ENCODE peak calls at places on chromosome 11, in four cellular contexts. D is H9; J is CD8-positive, alpha-beta T cell; C is GM12864. U is an unnamed sample.

GRCh38 chr11:61195710-61196109 is 7.6 kb upstream of the PGA3 start:
- DNase-seq in D (no peak), J (no peak), C (no peak), U (no peak)

GRCh38 chr11:120527111-120527748 is 15.7 kb downstream of the GRIK4 start:
- DNase-seq in D (peak), J (no peak), C (no peak), U (no peak)

GRCh38 chr11:17547051-17547577 is at the start of gene OTOG:
- DNase-seq in D (peak), J (no peak), C (no peak), U (no peak)

GRCh38 chr11:93591247-93591898 is 48.2 kb upstream of the SMCO4 start:
- DNase-seq in D (no peak), J (no peak), C (peak), U (peak)

GRCh38 chr11:123569387-123569786 is 85.0 kb downstream of the SCN3B start:
- DNase-seq in D (no peak), J (no peak), C (no peak), U (no peak)

GRCh38 chr11:69388661-69389060 is 92.8 kb upstream of the LINC01488 start:
- DNase-seq in D (no peak), J (no peak), C (no peak), U (no peak)

GRCh38 chr11:27242591-27242990 is 120.4 kb downstream of the CCDC34 start:
- DNase-seq in D (no peak), J (no peak), C (no peak), U (peak)

GRCh38 chr11:25711008-25711407 is 620.9 kb upstream of the ANO3 start:
- DNase-seq in D (no peak), J (no peak), C (no peak), U (no peak)

GRCh38 chr11:87061766-87062165 is 24.0 kb downstream of the TMEM135 start:
- DNase-seq in D (no peak), J (no peak), C (no peak), U (no peak)

GRCh38 chr11:108703916-108704315 is 39.0 kb downstream of the DDX10 start:
- DNase-seq in D (no peak), J (no peak), C (no peak), U (no peak)

GRCh38 chr11:34787899-34788298 is 128.3 kb downstream of the APIP start:
- DNase-seq in D (no peak), J (no peak), C (no peak), U (no peak)

GRCh38 chr11:59174664-59175033 is 2.7 kb downstream of the DTX4 start:
- DNase-seq in D (no peak), J (no peak), C (no peak), U (no peak)

GRCh38 chr11:59283825-59284772 is 71.4 kb upstream of the MPEG1 start:
- DNase-seq in D (peak), J (peak), C (peak), U (peak)

GRCh38 chr11:118114266-118114665 is 27.5 kb upstream of the SMIM35 start:
- DNase-seq in D (no peak), J (no peak), C (no peak), U (no peak)

GRCh38 chr11:14148653-14149273 is 186.2 kb downstream of the SPON1 start:
- DNase-seq in D (no peak), J (no peak), C (no peak), U (peak)

GRCh38 chr11:33064033-33064825 is 24.9 kb downstream of the TCP11L1 start:
- DNase-seq in D (no peak), J (no peak), C (no peak), U (no peak)

GRCh38 chr11:45266693-45267451 is 19.3 kb downstream of the SYT13 start:
- DNase-seq in D (peak), J (no peak), C (no peak), U (no peak)

GRCh38 chr11:11772865-11773515 is 68.8 kb upstream of the USP47 start:
- DNase-seq in D (no peak), J (no peak), C (no peak), U (no peak)

GRCh38 chr11:12430351-12430750 is 53.0 kb downstream of the PARVA start:
- DNase-seq in D (no peak), J (no peak), C (no peak), U (no peak)

GRCh38 chr11:10327254-10327653 is 22.4 kb downstream of the ADM start:
- DNase-seq in D (no peak), J (no peak), C (no peak), U (peak)

GRCh38 chr11:67262731-67263675 is 3.3 kb upstream of the GRK2 start:
- DNase-seq in D (peak), J (peak), C (no peak), U (peak)

GRCh38 chr11:16605440-16605970 is 132.9 kb upstream of the C11orf58 start:
- DNase-seq in D (peak), J (no peak), C (no peak), U (peak)

GRCh38 chr11:116948375-116948774 is 111.0 kb upstream of the APOA1 start:
- DNase-seq in D (no peak), J (no peak), C (no peak), U (peak)

GRCh38 chr11:78062671-78063070 is 990 bp upstream of the THRSP start:
- DNase-seq in D (no peak), J (no peak), C (no peak), U (no peak)

GRCh38 chr11:121538054-121538453 is 85.3 kb upstream of the SORL1-AS1 start:
- DNase-seq in D (no peak), J (no peak), C (peak), U (no peak)

GRCh38 chr11:78825531-78825930 is 250.9 kb upstream of the NARS2 start:
- DNase-seq in D (no peak), J (no peak), C (no peak), U (no peak)

GRCh38 chr11:126339073-126339865 is 16.2 kb upstream of the ST3GAL4 start:
- DNase-seq in D (no peak), J (no peak), C (no peak), U (no peak)

GRCh38 chr11:61077936-61078335 is 24.4 kb upstream of the CD5 start:
- DNase-seq in D (no peak), J (no peak), C (no peak), U (no peak)

GRCh38 chr11:61270354-61271070 is 24.6 kb downstream of the VWCE start:
- DNase-seq in D (no peak), J (no peak), C (no peak), U (no peak)

GRCh38 chr11:85257837-85258236 is 369.3 kb downstream of the DLG2 start:
- DNase-seq in D (no peak), J (no peak), C (no peak), U (no peak)

GRCh38 chr11:13292970-13293369 is 15.4 kb downstream of the BMAL1 start:
- DNase-seq in D (no peak), J (no peak), C (no peak), U (no peak)

GRCh38 chr11:57315491-57315890 is 9.3 kb downstream of the TNKS1BP1 start:
- DNase-seq in D (peak), J (no peak), C (no peak), U (peak)

GRCh38 chr11:8102965-8103364 is 22.0 kb downstream of the TUB start:
- DNase-seq in D (no peak), J (no peak), C (no peak), U (no peak)

GRCh38 chr11:69089258-69089657 is 40.5 kb downstream of the TPCN2 start:
- DNase-seq in D (no peak), J (no peak), C (no peak), U (peak)

GRCh38 chr11:65298131-65298535 is 16.5 kb upstream of the CDC42EP2 start:
- DNase-seq in D (no peak), J (no peak), C (no peak), U (peak)

GRCh38 chr11:61626580-61627380 is 45.9 kb upstream of the SYT7 start:
- DNase-seq in D (peak), J (no peak), C (no peak), U (peak)

GRCh38 chr11:66489636-66490035 is 9.4 kb downstream of the DPP3 start:
- DNase-seq in D (no peak), J (no peak), C (no peak), U (no peak)

GRCh38 chr11:100759856-100760255 is 72.8 kb downstream of the ARHGAP42 start:
- DNase-seq in D (no peak), J (no peak), C (no peak), U (no peak)

GRCh38 chr11:1503708-1504104 is 17.1 kb upstream of the MOB2 start:
- DNase-seq in D (no peak), J (no peak), C (no peak), U (no peak)

DNA sequence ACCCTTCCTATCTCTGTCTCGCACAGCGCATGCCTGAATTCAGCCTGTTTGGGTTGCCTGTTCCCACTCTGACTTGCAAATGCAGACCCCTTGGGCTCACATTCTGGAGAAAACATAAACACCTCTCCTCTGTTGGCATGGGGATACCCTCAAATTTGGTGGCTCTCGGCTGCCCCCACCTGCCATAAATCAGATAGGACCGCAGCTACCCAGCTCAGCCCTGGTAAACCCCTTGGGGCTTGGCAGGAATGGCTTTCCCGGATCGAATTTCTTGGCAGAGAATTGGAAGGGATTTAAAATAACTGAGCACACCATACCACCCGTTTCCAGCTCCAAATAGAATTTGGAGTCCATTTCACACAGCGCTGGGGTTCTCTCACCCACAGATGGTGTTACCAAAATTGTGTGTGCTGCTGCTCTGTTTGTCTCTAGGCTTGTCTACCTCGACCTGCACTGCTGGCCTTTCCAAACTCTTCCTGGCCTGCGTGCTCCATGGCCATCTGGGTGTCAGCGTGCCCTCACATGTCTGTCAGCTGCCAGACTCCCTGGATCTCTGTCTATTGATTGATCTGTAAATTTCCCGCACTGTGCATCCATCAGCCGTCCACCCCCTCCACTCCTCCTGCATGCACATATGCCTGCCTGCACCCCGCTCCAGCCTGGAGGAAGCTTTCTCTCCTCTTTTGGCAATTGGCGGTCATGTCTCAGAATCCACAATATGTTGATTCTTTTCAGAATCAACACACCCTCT is 134.0 kb downstream of the NTM start:
- DNase-seq in D (peak), J (no peak), C (no peak), U (no peak)
- TF ChIP-seq CTCF in D (peak), J (no peak), C (peak), U (peak)

DNA sequence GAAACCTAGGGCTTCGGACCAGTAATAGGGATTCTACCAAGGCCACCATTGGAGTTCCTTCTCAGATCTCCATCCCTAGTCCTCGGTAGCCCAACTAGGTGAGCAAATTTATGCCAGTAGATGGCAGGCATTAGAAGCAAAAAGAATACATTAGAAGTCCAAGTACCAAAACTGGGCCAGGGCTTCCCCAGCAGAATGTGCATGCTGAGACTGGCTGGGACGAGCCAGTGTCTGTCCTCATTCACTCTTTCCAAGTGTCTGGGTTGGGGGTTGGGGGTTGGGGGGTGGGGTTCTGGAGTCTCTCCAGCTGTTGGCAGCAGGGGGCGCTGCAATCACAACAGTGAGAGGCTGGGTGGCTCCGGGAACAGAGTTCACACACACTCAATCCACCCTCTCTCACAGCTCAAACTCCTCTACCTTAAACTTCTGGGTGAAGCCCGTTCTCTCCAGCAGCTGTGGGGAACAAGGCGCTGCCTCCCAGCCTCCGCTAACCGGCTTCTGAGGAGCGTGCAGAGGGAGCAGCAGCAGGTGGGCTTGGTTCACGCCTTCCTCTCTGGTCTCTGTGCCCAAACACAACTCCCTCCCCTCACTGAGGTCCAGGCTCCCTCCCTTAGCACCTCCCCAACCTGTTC is 57.5 kb downstream of the BTG4 start:
- DNase-seq in D (peak), J (peak), C (no peak), U (peak)
- TF ChIP-seq CTCF in D (peak), J (peak), C (peak), U (peak)

GRCh38 chr11:96948066-96948465 is 558.3 kb downstream of the JRKL start:
- DNase-seq in D (no peak), J (no peak), C (no peak), U (no peak)
- TF ChIP-seq CTCF in D (no peak), J (no peak), C (no peak), U (no peak)

GRCh38 chr11:39365809-39366436 is 2093.5 kb downstream of the LRRC4C start:
- DNase-seq in D (no peak), J (no peak), C (no peak), U (no peak)
- TF ChIP-seq CTCF in D (peak), J (no peak), C (no peak), U (no peak)

GRCh38 chr11:130002352-130002845 is at the start of gene PRDM10:
- DNase-seq in D (peak), J (peak), C (peak), U (peak)
- TF ChIP-seq CTCF in D (no peak), J (no peak), C (no peak), U (no peak)

DNA sequence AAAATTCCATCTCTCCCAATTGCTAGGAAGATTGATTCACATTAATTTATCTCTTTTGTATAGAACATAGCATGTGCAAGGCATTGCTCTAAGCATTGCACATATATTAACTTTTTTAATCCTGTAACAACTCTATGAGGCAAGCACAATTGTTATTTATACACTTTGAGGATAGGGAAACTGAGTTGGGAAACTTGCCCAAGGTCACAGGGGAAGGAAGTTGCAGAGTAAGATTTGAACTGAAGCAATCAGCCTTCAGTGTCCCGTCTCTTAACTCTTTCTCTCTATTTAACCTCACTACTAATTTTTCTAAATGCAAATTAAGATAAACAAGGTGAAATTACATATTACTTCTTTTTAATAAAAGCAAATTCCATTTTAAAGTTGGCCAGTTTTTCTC is 22.1 kb downstream of the OR56B4 start:
- DNase-seq in D (no peak), J (no peak), C (no peak), U (no peak)
- TF ChIP-seq CTCF in D (no peak), J (no peak), C (no peak), U (no peak)

GRCh38 chr11:4677948-4678347 is 19.7 kb downstream of the OR51E2 start:
- DNase-seq in D (no peak), J (no peak), C (no peak), U (no peak)

GRCh38 chr11:4673781-4674180 is 23.9 kb downstream of the OR51E2 start:
- DNase-seq in D (no peak), J (no peak), C (no peak), U (no peak)

GRCh38 chr11:4672470-4672869 is 25.2 kb downstream of the OR51E2 start:
- DNase-seq in D (no peak), J (no peak), C (no peak), U (no peak)
- TF ChIP-seq CTCF in D (no peak), J (no peak), C (no peak), U (no peak)

DNA sequence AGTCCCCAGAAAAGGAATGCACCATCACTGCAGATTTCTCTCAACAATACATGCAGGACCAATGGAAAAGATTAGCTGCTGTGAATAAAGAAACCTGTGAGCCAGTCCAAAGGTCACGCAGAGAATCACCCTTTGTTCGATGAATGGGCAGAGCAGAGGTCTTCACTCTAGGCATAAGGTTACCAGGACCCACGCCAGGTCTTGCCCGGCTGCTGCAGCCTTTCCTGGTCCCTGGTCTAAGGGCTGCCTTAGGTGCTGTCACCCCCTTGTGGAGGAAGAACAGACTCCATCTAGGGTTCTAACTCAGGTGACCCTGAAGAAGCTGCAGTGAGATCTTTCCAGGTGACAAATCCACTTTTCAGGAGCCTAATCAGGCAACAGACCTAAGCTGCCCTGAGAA is 29.0 kb upstream of the NAP1L4 start:
- DNase-seq in D (peak), J (peak), C (no peak), U (no peak)
- TF ChIP-seq CTCF in D (peak), J (peak), C (peak), U (peak)

GRCh38 chr11:19345848-19346681 is 105.3 kb upstream of the E2F8 start:
- DNase-seq in D (no peak), J (no peak), C (no peak), U (no peak)
- TF ChIP-seq CTCF in D (peak), J (no peak), C (no peak), U (no peak)

DNA sequence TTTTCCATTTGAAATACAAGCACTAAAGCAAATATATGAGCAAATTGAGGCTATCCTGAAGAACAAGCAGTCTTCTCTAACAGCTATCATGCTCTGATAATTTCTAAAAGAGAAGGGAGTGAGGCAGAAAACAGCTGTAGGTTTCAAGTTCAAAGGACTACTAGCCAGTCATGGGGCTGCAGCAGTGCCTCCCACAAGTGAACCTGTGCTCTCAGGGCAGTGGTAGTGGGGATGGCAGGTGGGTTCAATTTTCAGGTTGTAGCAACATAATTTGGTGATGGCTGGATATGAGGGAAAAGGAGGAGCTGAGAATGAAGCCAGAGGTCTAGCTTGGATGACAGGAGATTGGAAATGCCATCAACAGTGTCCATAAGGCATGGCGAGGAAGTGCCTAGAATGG is 93.5 kb upstream of the ARHGAP20 start:
- DNase-seq in D (no peak), J (no peak), C (no peak), U (no peak)
- TF ChIP-seq CTCF in D (no peak), J (no peak), C (no peak), U (no peak)